ENCODE peak calls at places on chromosomes 16 and 17, in four cellular contexts. One of them, this sample, is unnamed.

GRCh38 chr16:21172650-21173049 is 14.2 kb downstream of the LDAF1 start:
- DNase-seq in progenitor cell of endocrine pancreas: no peak
- DNase-seq in heart right ventricle: no peak
- DNase-seq in omental fat pad: no peak
- DNase-seq in this sample: no peak

GRCh38 chr16:81668243-81669097 is 110.6 kb upstream of the PLCG2 start:
- DNase-seq in heart right ventricle: no peak
- DNase-seq in progenitor cell of endocrine pancreas: no peak
- DNase-seq in omental fat pad: no peak
- DNase-seq in this sample: no peak

GRCh38 chr17:76266244-76266938 is 1.2 kb downstream of the UBALD2 start:
- DNase-seq in omental fat pad: no peak
- DNase-seq in heart right ventricle: no peak
- DNase-seq in progenitor cell of endocrine pancreas: no peak
- DNase-seq in this sample: no peak

GRCh38 chr17:68776451-68776850 is 175.3 kb upstream of the FAM20A start:
- DNase-seq in heart right ventricle: no peak
- DNase-seq in progenitor cell of endocrine pancreas: no peak
- DNase-seq in omental fat pad: no peak
- DNase-seq in this sample: no peak

GRCh38 chr17:64230551-64231408 is 32.3 kb downstream of the TEX2 start:
- DNase-seq in omental fat pad: no peak
- DNase-seq in heart right ventricle: no peak
- DNase-seq in progenitor cell of endocrine pancreas: no peak
- DNase-seq in this sample: no peak

GRCh38 chr17:29155235-29155965 is 24.8 kb downstream of the MYO18A start:
- DNase-seq in heart right ventricle: no peak
- DNase-seq in omental fat pad: no peak
- DNase-seq in progenitor cell of endocrine pancreas: no peak
- DNase-seq in this sample: peak

GRCh38 chr17:34762078-34762477 is 182.7 kb downstream of the TMEM132E start:
- DNase-seq in heart right ventricle: no peak
- DNase-seq in progenitor cell of endocrine pancreas: no peak
- DNase-seq in omental fat pad: no peak
- DNase-seq in this sample: no peak

GRCh38 chr17:66690166-66690565 is 144.8 kb upstream of the CACNG5 start:
- DNase-seq in progenitor cell of endocrine pancreas: no peak
- DNase-seq in omental fat pad: no peak
- DNase-seq in heart right ventricle: no peak
- DNase-seq in this sample: no peak

GRCh38 chr17:43437756-43438155 is 39.0 kb downstream of the ARL4D start:
- DNase-seq in progenitor cell of endocrine pancreas: no peak
- DNase-seq in omental fat pad: no peak
- DNase-seq in heart right ventricle: no peak
- DNase-seq in this sample: no peak

GRCh38 chr16:76193851-76194620 is 83.2 kb upstream of the CNTNAP4 start:
- DNase-seq in omental fat pad: no peak
- DNase-seq in heart right ventricle: no peak
- DNase-seq in progenitor cell of endocrine pancreas: no peak
- DNase-seq in this sample: no peak

GRCh38 chr16:66636199-66636598 is 31.7 kb downstream of the CMTM3 start:
- DNase-seq in progenitor cell of endocrine pancreas: no peak
- DNase-seq in omental fat pad: no peak
- DNase-seq in heart right ventricle: no peak
- DNase-seq in this sample: no peak

GRCh38 chr17:57806083-57806830 is 43.6 kb downstream of the MRPS23 start:
- DNase-seq in heart right ventricle: no peak
- DNase-seq in omental fat pad: no peak
- DNase-seq in progenitor cell of endocrine pancreas: no peak
- DNase-seq in this sample: no peak

GRCh38 chr17:65530985-65531507 is 30.4 kb downstream of the AXIN2 start:
- DNase-seq in heart right ventricle: no peak
- DNase-seq in progenitor cell of endocrine pancreas: no peak
- DNase-seq in omental fat pad: no peak
- DNase-seq in this sample: peak

GRCh38 chr17:64774888-64775600 is 112.9 kb upstream of the SMURF2 start:
- DNase-seq in progenitor cell of endocrine pancreas: no peak
- DNase-seq in heart right ventricle: no peak
- DNase-seq in omental fat pad: no peak
- DNase-seq in this sample: no peak

GRCh38 chr16:56281256-56281805 is 90.0 kb downstream of the GNAO1 start:
- DNase-seq in heart right ventricle: no peak
- DNase-seq in omental fat pad: no peak
- DNase-seq in progenitor cell of endocrine pancreas: no peak
- DNase-seq in this sample: no peak
- TF ChIP-seq CTCF in heart right ventricle: peak
- TF ChIP-seq CTCF in omental fat pad: no peak
- TF ChIP-seq CTCF in progenitor cell of endocrine pancreas: peak
- TF ChIP-seq CTCF in this sample: peak

GRCh38 chr16:73058616-73059409 is 10.9 kb upstream of the ZFHX3 start:
- DNase-seq in heart right ventricle: peak
- DNase-seq in progenitor cell of endocrine pancreas: peak
- DNase-seq in omental fat pad: no peak
- DNase-seq in this sample: peak

GRCh38 chr16:73056383-73056782 is 8.5 kb upstream of the ZFHX3 start:
- DNase-seq in heart right ventricle: no peak
- DNase-seq in omental fat pad: no peak
- DNase-seq in progenitor cell of endocrine pancreas: no peak
- DNase-seq in this sample: no peak

GRCh38 chr16:73056911-73057310 is 9.0 kb upstream of the ZFHX3 start:
- DNase-seq in omental fat pad: no peak
- DNase-seq in progenitor cell of endocrine pancreas: no peak
- DNase-seq in heart right ventricle: no peak
- DNase-seq in this sample: no peak

GRCh38 chr16:73058221-73058615 is 10.3 kb upstream of the ZFHX3 start:
- DNase-seq in omental fat pad: no peak
- DNase-seq in heart right ventricle: peak
- DNase-seq in progenitor cell of endocrine pancreas: peak
- DNase-seq in this sample: peak

DNA sequence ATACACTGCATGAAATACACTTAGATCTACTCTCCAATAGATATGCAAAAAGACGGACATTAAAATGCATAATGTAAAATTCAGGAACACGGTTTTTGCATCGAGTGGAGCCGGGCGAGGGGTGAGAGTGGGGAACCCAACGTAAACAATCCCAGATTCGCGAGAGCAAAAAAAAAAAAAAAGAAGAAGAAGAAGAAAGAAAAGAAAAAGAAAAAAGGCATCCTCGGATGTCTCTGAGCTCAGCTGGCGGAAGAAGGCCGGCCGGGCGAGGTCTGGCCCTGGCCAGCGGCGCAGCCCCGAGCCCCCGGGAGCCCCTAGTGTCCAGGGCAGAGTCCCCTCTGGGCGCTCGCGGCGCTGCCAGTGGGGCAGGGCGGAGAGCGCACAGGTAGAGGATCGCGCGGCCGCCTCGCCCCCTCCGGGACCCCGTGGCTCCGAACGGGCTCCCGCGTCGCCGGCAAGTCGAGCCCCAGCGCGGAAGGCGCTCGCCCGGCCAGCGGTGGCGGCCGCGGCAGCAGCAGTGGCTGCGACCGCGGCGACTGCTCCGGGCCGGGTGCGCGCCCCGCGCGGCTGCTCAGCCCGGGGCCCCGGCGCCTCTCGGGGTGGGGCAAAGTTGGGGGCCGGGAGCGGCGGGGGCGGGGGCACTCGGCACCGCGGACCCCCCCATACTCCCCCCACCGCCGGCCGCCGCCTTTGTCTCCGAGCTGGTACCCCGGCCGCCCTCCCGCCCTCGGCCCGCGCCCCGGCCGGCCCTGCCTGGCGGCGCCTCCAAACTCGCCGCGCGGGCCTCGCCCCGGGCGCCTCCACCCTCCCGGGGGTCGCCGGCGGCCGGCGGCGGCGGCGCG is 9.7 kb upstream of the ZFHX3 start:
- DNase-seq in omental fat pad: no peak
- DNase-seq in heart right ventricle: peak
- DNase-seq in progenitor cell of endocrine pancreas: peak
- DNase-seq in this sample: peak
- TF ChIP-seq CTCF in omental fat pad: no peak
- TF ChIP-seq CTCF in heart right ventricle: peak
- TF ChIP-seq CTCF in progenitor cell of endocrine pancreas: peak
- TF ChIP-seq CTCF in this sample: no peak

DNA sequence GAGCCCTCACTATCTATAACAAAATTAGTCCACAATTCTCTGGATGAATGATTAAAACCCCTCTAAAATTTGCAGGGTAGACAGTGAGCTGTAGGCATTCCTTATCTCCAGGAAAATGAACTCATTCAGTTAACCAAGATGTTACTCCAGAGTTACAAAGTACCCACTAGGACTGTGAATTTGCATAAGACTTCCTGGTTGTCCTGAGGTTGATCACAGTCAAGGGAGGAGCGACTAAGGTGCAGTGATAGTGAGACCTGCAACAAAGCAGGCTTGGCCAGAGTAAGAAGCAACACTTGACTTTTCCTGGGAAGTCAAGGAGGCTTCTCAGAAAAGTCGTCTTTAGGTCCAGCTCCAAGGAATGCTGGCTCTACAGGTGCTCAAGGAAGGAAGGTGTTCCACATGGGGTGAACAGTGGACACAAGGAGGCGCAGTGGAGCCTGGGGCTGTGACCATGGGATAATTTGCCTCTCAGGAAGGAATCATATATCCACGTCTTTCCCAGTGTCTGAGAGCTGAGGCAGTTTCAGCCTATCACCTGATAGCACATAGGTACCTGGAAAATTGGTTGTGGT is 821.0 kb upstream of the EEF2KMT start:
- DNase-seq in omental fat pad: no peak
- DNase-seq in heart right ventricle: no peak
- DNase-seq in progenitor cell of endocrine pancreas: no peak
- DNase-seq in this sample: no peak
- TF ChIP-seq CTCF in omental fat pad: no peak
- TF ChIP-seq CTCF in heart right ventricle: no peak
- TF ChIP-seq CTCF in progenitor cell of endocrine pancreas: peak
- TF ChIP-seq CTCF in this sample: no peak

DNA sequence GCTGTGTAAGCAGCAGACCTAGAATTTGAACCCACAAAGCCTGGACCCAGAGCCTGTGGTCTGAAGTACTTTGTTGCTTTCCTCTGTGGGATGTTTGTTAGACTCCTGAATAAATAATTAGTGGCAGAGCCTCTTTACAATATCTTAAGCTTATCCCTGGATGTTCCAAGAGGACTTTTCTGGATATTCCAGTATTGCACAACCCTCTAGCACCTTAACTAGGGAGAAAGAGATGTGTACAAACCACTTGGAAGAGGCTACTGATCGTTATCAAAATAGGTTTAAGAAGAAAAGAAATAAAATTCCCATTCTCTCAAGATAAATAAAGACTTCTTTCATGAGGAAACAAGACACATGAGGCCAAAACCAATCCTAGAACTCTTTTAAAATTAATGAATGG is 632.4 kb downstream of the CDH11 start:
- DNase-seq in heart right ventricle: no peak
- DNase-seq in omental fat pad: no peak
- DNase-seq in progenitor cell of endocrine pancreas: no peak
- DNase-seq in this sample: no peak
- TF ChIP-seq CTCF in heart right ventricle: no peak
- TF ChIP-seq CTCF in omental fat pad: no peak
- TF ChIP-seq CTCF in progenitor cell of endocrine pancreas: no peak
- TF ChIP-seq CTCF in this sample: no peak

GRCh38 chr16:62205459-62205858 is 169.2 kb upstream of the CDH8 start:
- DNase-seq in heart right ventricle: no peak
- DNase-seq in omental fat pad: no peak
- DNase-seq in progenitor cell of endocrine pancreas: no peak
- DNase-seq in this sample: no peak
- TF ChIP-seq CTCF in heart right ventricle: no peak
- TF ChIP-seq CTCF in omental fat pad: no peak
- TF ChIP-seq CTCF in progenitor cell of endocrine pancreas: peak
- TF ChIP-seq CTCF in this sample: no peak

This sample was measured in nephron progenitor cell.